ENCODE peak calls at places on chromosomes 7 and 10, in nine cellular contexts. One of them, this sample, is unnamed.

GRCh38 chr10:4181690-4182089 is 396.7 kb upstream of the KLF6 start:
- DNase-seq in AG09319: no peak
- DNase-seq in A549: no peak
- DNase-seq in hepatocyte: no peak
- DNase-seq in CD4-positive, alpha-beta T cell: no peak
- DNase-seq in GM13976: no peak
- DNase-seq in choroid plexus epithelial cell: no peak
- DNase-seq in transverse colon: no peak
- DNase-seq in IMR-90: no peak
- DNase-seq in this sample: no peak

GRCh38 chr10:130021373-130021950 is 57.4 kb upstream of the EBF3 start:
- DNase-seq in transverse colon: no peak
- DNase-seq in choroid plexus epithelial cell: peak
- DNase-seq in hepatocyte: no peak
- DNase-seq in AG09319: peak
- DNase-seq in CD4-positive, alpha-beta T cell: no peak
- DNase-seq in IMR-90: peak
- DNase-seq in A549: no peak
- DNase-seq in GM13976: no peak
- DNase-seq in this sample: no peak

GRCh38 chr10:117612113-117612512 is 69.6 kb downstream of the EMX2 start:
- DNase-seq in hepatocyte: no peak
- DNase-seq in IMR-90: no peak
- DNase-seq in transverse colon: no peak
- DNase-seq in CD4-positive, alpha-beta T cell: no peak
- DNase-seq in AG09319: no peak
- DNase-seq in choroid plexus epithelial cell: no peak
- DNase-seq in A549: no peak
- DNase-seq in GM13976: no peak
- DNase-seq in this sample: no peak

GRCh38 chr10:43735907-43736306 is 87.2 kb upstream of the ZNF32 start:
- DNase-seq in IMR-90: peak
- DNase-seq in GM13976: no peak
- DNase-seq in CD4-positive, alpha-beta T cell: no peak
- DNase-seq in hepatocyte: no peak
- DNase-seq in AG09319: no peak
- DNase-seq in choroid plexus epithelial cell: peak
- DNase-seq in A549: no peak
- DNase-seq in transverse colon: no peak
- DNase-seq in this sample: no peak

GRCh38 chr7:353746-354325 is 63.9 kb downstream of the FOXL3 start:
- DNase-seq in AG09319: no peak
- DNase-seq in IMR-90: no peak
- DNase-seq in choroid plexus epithelial cell: no peak
- DNase-seq in transverse colon: no peak
- DNase-seq in GM13976: no peak
- DNase-seq in hepatocyte: no peak
- DNase-seq in CD4-positive, alpha-beta T cell: no peak
- DNase-seq in A549: no peak
- DNase-seq in this sample: no peak

GRCh38 chr7:150372271-150373048 is 3.8 kb downstream of the REPIN1 start:
- DNase-seq in GM13976: no peak
- DNase-seq in AG09319: no peak
- DNase-seq in hepatocyte: no peak
- DNase-seq in A549: no peak
- DNase-seq in IMR-90: no peak
- DNase-seq in choroid plexus epithelial cell: no peak
- DNase-seq in transverse colon: peak
- DNase-seq in CD4-positive, alpha-beta T cell: no peak
- DNase-seq in this sample: no peak

GRCh38 chr7:34772296-34772695 is 114.3 kb downstream of the NPSR1 start:
- DNase-seq in AG09319: no peak
- DNase-seq in IMR-90: no peak
- DNase-seq in CD4-positive, alpha-beta T cell: no peak
- DNase-seq in GM13976: no peak
- DNase-seq in hepatocyte: no peak
- DNase-seq in transverse colon: no peak
- DNase-seq in choroid plexus epithelial cell: peak
- DNase-seq in A549: no peak
- DNase-seq in this sample: no peak

GRCh38 chr10:88064608-88065383 is 201.4 kb downstream of the PTEN start:
- DNase-seq in transverse colon: peak
- DNase-seq in A549: no peak
- DNase-seq in hepatocyte: peak
- DNase-seq in IMR-90: peak
- DNase-seq in GM13976: peak
- DNase-seq in CD4-positive, alpha-beta T cell: no peak
- DNase-seq in AG09319: peak
- DNase-seq in choroid plexus epithelial cell: peak
- DNase-seq in this sample: peak

GRCh38 chr7:104395162-104395561 is 66.8 kb downstream of the LHFPL3 start:
- DNase-seq in hepatocyte: no peak
- DNase-seq in transverse colon: no peak
- DNase-seq in choroid plexus epithelial cell: no peak
- DNase-seq in IMR-90: no peak
- DNase-seq in GM13976: no peak
- DNase-seq in CD4-positive, alpha-beta T cell: no peak
- DNase-seq in AG09319: no peak
- DNase-seq in A549: no peak
- DNase-seq in this sample: no peak

GRCh38 chr7:141073641-141074161 is at the start of gene TMEM178B:
- DNase-seq in IMR-90: no peak
- DNase-seq in CD4-positive, alpha-beta T cell: no peak
- DNase-seq in transverse colon: no peak
- DNase-seq in hepatocyte: peak
- DNase-seq in AG09319: no peak
- DNase-seq in GM13976: peak
- DNase-seq in A549: no peak
- DNase-seq in choroid plexus epithelial cell: no peak
- DNase-seq in this sample: peak

GRCh38 chr7:73621168-73622063 is 2.9 kb downstream of the MLXIPL start:
- DNase-seq in transverse colon: no peak
- DNase-seq in choroid plexus epithelial cell: no peak
- DNase-seq in hepatocyte: no peak
- DNase-seq in A549: no peak
- DNase-seq in AG09319: no peak
- DNase-seq in IMR-90: no peak
- DNase-seq in GM13976: no peak
- DNase-seq in CD4-positive, alpha-beta T cell: no peak
- DNase-seq in this sample: no peak

GRCh38 chr7:38224392-38224791 is 46.3 kb downstream of the STARD3NL start:
- DNase-seq in IMR-90: peak
- DNase-seq in hepatocyte: no peak
- DNase-seq in AG09319: no peak
- DNase-seq in transverse colon: no peak
- DNase-seq in A549: no peak
- DNase-seq in GM13976: no peak
- DNase-seq in choroid plexus epithelial cell: peak
- DNase-seq in CD4-positive, alpha-beta T cell: no peak
- DNase-seq in this sample: no peak

GRCh38 chr7:22445140-22445722 is 54.8 kb downstream of the STEAP1B start:
- DNase-seq in GM13976: peak
- DNase-seq in choroid plexus epithelial cell: peak
- DNase-seq in hepatocyte: no peak
- DNase-seq in CD4-positive, alpha-beta T cell: no peak
- DNase-seq in transverse colon: peak
- DNase-seq in A549: no peak
- DNase-seq in IMR-90: peak
- DNase-seq in AG09319: no peak
- DNase-seq in this sample: peak

GRCh38 chr7:120014920-120015465 is 258.0 kb upstream of the KCND2 start:
- DNase-seq in choroid plexus epithelial cell: no peak
- DNase-seq in AG09319: no peak
- DNase-seq in A549: no peak
- DNase-seq in CD4-positive, alpha-beta T cell: no peak
- DNase-seq in GM13976: no peak
- DNase-seq in transverse colon: no peak
- DNase-seq in hepatocyte: no peak
- DNase-seq in IMR-90: no peak
- DNase-seq in this sample: no peak

GRCh38 chr10:28411136-28411460 is 108.2 kb upstream of the MPP7 start:
- DNase-seq in AG09319: no peak
- DNase-seq in IMR-90: no peak
- DNase-seq in CD4-positive, alpha-beta T cell: no peak
- DNase-seq in transverse colon: no peak
- DNase-seq in GM13976: no peak
- DNase-seq in hepatocyte: no peak
- DNase-seq in A549: peak
- DNase-seq in choroid plexus epithelial cell: no peak
- DNase-seq in this sample: no peak

GRCh38 chr10:28411648-28412047 is 108.8 kb upstream of the MPP7 start:
- DNase-seq in GM13976: peak
- DNase-seq in transverse colon: no peak
- DNase-seq in A549: peak
- DNase-seq in AG09319: no peak
- DNase-seq in hepatocyte: no peak
- DNase-seq in IMR-90: no peak
- DNase-seq in CD4-positive, alpha-beta T cell: no peak
- DNase-seq in choroid plexus epithelial cell: no peak
- DNase-seq in this sample: peak

GRCh38 chr10:28408237-28408777 is 105.4 kb upstream of the MPP7 start:
- DNase-seq in IMR-90: no peak
- DNase-seq in A549: no peak
- DNase-seq in CD4-positive, alpha-beta T cell: no peak
- DNase-seq in choroid plexus epithelial cell: no peak
- DNase-seq in AG09319: no peak
- DNase-seq in transverse colon: no peak
- DNase-seq in GM13976: no peak
- DNase-seq in hepatocyte: no peak
- DNase-seq in this sample: no peak

GRCh38 chr10:28410420-28411135 is 107.7 kb upstream of the MPP7 start:
- DNase-seq in hepatocyte: no peak
- DNase-seq in GM13976: no peak
- DNase-seq in AG09319: no peak
- DNase-seq in transverse colon: no peak
- DNase-seq in choroid plexus epithelial cell: peak
- DNase-seq in A549: peak
- DNase-seq in CD4-positive, alpha-beta T cell: no peak
- DNase-seq in IMR-90: no peak
- DNase-seq in this sample: no peak
- TF ChIP-seq CTCF in hepatocyte: peak
- TF ChIP-seq CTCF in GM13976: no peak
- TF ChIP-seq CTCF in AG09319: no peak
- TF ChIP-seq CTCF in transverse colon: no peak
- TF ChIP-seq CTCF in choroid plexus epithelial cell: peak
- TF ChIP-seq CTCF in A549: no peak
- TF ChIP-seq CTCF in CD4-positive, alpha-beta T cell: no peak
- TF ChIP-seq CTCF in IMR-90: no peak
- TF ChIP-seq CTCF in this sample: no peak

DNA sequence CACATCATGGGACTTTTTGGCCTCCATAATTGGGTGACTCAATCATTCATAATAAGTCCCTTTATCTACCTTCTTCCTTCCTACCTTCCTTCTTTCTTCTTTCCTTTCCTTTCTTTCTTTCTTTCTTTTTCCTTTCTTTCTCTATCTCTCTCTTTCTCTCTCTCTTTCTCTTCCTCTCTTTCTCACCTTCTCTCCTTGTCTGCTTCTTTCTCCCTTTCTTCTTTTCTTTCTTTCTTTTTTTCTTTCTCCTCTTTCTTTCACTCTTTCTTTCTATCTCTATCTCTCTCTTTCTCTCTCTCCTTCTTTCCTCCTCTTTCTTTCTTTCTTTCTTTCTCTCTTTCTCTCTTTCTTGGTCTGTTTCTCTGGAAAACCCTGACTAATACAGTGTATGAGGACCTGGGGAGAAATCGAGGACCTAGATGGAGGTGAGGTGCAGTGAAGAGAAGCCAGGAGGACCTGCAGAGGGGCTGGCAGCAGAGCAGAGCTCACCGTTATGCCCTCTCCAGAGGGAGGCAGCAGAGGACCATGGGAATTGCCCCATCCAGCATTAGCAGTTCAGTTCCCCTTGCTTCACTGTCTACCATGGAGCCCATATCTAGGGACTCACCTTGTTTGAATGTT is 52.7 kb upstream of the BTRC start:
- DNase-seq in A549: peak
- DNase-seq in IMR-90: peak
- DNase-seq in hepatocyte: peak
- DNase-seq in choroid plexus epithelial cell: peak
- DNase-seq in transverse colon: peak
- DNase-seq in AG09319: peak
- DNase-seq in GM13976: peak
- DNase-seq in CD4-positive, alpha-beta T cell: no peak
- DNase-seq in this sample: peak
- TF ChIP-seq CTCF in A549: peak
- TF ChIP-seq CTCF in IMR-90: peak
- TF ChIP-seq CTCF in hepatocyte: peak
- TF ChIP-seq CTCF in choroid plexus epithelial cell: peak
- TF ChIP-seq CTCF in transverse colon: peak
- TF ChIP-seq CTCF in AG09319: peak
- TF ChIP-seq CTCF in GM13976: peak
- TF ChIP-seq CTCF in CD4-positive, alpha-beta T cell: no peak
- TF ChIP-seq CTCF in this sample: peak

DNA sequence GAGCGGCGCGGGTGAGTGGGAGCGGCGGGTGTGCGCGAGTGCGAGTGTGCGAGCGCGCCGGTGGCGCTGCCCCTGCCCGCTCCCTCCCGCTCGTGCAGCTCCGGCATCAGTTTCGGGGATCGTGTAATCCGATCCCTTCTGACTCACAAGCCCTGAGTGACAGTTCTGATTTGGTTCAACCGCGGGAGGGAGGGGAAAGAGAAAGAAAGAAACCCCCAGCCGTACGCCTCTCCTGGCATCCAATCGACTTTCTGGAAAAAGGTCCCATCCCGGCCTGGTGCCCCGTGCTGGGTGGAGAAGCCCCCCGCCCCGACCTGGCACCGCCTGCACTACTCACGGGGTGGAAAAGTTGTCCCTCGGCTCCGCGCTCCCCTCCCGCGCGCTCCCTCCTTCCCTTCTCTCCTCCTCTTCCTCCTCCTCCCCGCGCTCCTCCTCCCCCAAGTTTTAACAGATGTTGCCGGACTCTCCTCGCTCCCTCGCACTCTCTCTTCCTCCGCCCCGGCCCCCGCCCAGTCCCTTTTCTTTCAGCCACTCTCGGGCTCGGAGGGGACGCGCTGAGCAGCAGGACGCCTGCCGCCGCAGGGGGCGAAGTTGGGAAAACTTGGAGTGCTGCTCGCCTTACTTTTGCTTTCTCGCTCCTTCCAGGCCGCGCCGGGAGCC is at the start of gene GLI3:
- DNase-seq in CD4-positive, alpha-beta T cell: no peak
- DNase-seq in AG09319: peak
- DNase-seq in IMR-90: peak
- DNase-seq in A549: peak
- DNase-seq in hepatocyte: peak
- DNase-seq in GM13976: peak
- DNase-seq in choroid plexus epithelial cell: peak
- DNase-seq in transverse colon: peak
- DNase-seq in this sample: peak
- TF ChIP-seq CTCF in CD4-positive, alpha-beta T cell: no peak
- TF ChIP-seq CTCF in AG09319: peak
- TF ChIP-seq CTCF in IMR-90: peak
- TF ChIP-seq CTCF in A549: no peak
- TF ChIP-seq CTCF in hepatocyte: peak
- TF ChIP-seq CTCF in GM13976: no peak
- TF ChIP-seq CTCF in choroid plexus epithelial cell: no peak
- TF ChIP-seq CTCF in transverse colon: peak
- TF ChIP-seq CTCF in this sample: no peak

DNA sequence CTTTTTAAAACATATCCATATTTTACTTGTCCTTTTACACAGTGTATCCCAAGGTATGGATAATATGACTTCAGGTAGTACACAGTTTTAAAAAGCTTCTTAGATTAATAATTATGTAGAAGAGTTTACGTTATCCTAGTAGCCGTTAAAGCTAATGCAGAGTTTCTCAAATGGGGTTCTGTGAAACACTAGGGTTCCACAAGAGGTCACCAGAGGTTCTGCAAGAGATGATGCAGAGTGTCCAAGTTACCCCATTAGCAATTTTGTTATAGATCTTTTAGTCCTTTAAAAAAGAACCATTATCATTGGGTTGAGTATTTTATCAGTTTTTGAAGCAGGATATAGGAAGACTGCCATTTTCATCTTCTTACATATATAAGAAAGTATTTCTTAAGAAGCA is 298.9 kb upstream of the HPS1 start:
- DNase-seq in AG09319: no peak
- DNase-seq in hepatocyte: no peak
- DNase-seq in IMR-90: no peak
- DNase-seq in CD4-positive, alpha-beta T cell: no peak
- DNase-seq in transverse colon: no peak
- DNase-seq in GM13976: peak
- DNase-seq in choroid plexus epithelial cell: no peak
- DNase-seq in A549: no peak
- DNase-seq in this sample: no peak
- TF ChIP-seq CTCF in AG09319: no peak
- TF ChIP-seq CTCF in hepatocyte: no peak
- TF ChIP-seq CTCF in IMR-90: no peak
- TF ChIP-seq CTCF in CD4-positive, alpha-beta T cell: no peak
- TF ChIP-seq CTCF in transverse colon: no peak
- TF ChIP-seq CTCF in GM13976: no peak
- TF ChIP-seq CTCF in choroid plexus epithelial cell: no peak
- TF ChIP-seq CTCF in A549: no peak
- TF ChIP-seq CTCF in this sample: no peak

This sample was measured in GM10248.